ENCODE peak calls at places on chromosomes 16 and 17, in ten cellular contexts. One of them, this sample, is unnamed.

GRCh38 chr17:39461911-39462641 is 790 bp downstream of the CDK12 start:
- DNase-seq in hepatocyte: no peak
- DNase-seq in adrenal gland: peak
- DNase-seq in breast epithelium: no peak
- DNase-seq in ascending aorta: peak
- DNase-seq in AG04449: no peak
- DNase-seq in AG09319: no peak
- DNase-seq in lower leg skin: peak
- DNase-seq in endothelial cell: no peak
- DNase-seq in psoas muscle: peak
- DNase-seq in this sample: peak

GRCh38 chr16:51524070-51524469 is 373.0 kb upstream of the SALL1 start:
- DNase-seq in adrenal gland: no peak
- DNase-seq in hepatocyte: no peak
- DNase-seq in AG04449: no peak
- DNase-seq in lower leg skin: no peak
- DNase-seq in breast epithelium: no peak
- DNase-seq in AG09319: no peak
- DNase-seq in psoas muscle: no peak
- DNase-seq in endothelial cell: no peak
- DNase-seq in ascending aorta: no peak
- DNase-seq in this sample: no peak

GRCh38 chr17:81420769-81421462 is 25.7 kb downstream of the BAHCC1 start:
- DNase-seq in ascending aorta: peak
- DNase-seq in hepatocyte: no peak
- DNase-seq in lower leg skin: peak
- DNase-seq in endothelial cell: no peak
- DNase-seq in adrenal gland: peak
- DNase-seq in breast epithelium: no peak
- DNase-seq in psoas muscle: peak
- DNase-seq in AG04449: no peak
- DNase-seq in AG09319: no peak
- DNase-seq in this sample: peak

GRCh38 chr16:57994778-57995177 is 5.7 kb downstream of the ZNF319 start:
- DNase-seq in adrenal gland: peak
- DNase-seq in hepatocyte: peak
- DNase-seq in AG09319: no peak
- DNase-seq in AG04449: no peak
- DNase-seq in endothelial cell: peak
- DNase-seq in breast epithelium: no peak
- DNase-seq in lower leg skin: no peak
- DNase-seq in ascending aorta: peak
- DNase-seq in psoas muscle: peak
- DNase-seq in this sample: no peak

GRCh38 chr16:46721885-46722284 is 26.3 kb downstream of the MYLK3 start:
- DNase-seq in adrenal gland: no peak
- DNase-seq in AG09319: no peak
- DNase-seq in breast epithelium: no peak
- DNase-seq in endothelial cell: no peak
- DNase-seq in AG04449: no peak
- DNase-seq in ascending aorta: no peak
- DNase-seq in psoas muscle: no peak
- DNase-seq in lower leg skin: no peak
- DNase-seq in hepatocyte: no peak
- DNase-seq in this sample: no peak

GRCh38 chr17:74350486-74350885 is 11.2 kb downstream of the BTBD17 start:
- DNase-seq in adrenal gland: no peak
- DNase-seq in AG09319: no peak
- DNase-seq in ascending aorta: no peak
- DNase-seq in endothelial cell: no peak
- DNase-seq in hepatocyte: no peak
- DNase-seq in breast epithelium: no peak
- DNase-seq in lower leg skin: no peak
- DNase-seq in AG04449: no peak
- DNase-seq in psoas muscle: no peak
- DNase-seq in this sample: no peak

GRCh38 chr17:61338000-61338864 is 61.4 kb upstream of the TBX2 start:
- DNase-seq in endothelial cell: no peak
- DNase-seq in lower leg skin: no peak
- DNase-seq in breast epithelium: no peak
- DNase-seq in adrenal gland: no peak
- DNase-seq in ascending aorta: peak
- DNase-seq in hepatocyte: peak
- DNase-seq in AG09319: peak
- DNase-seq in psoas muscle: no peak
- DNase-seq in AG04449: peak
- DNase-seq in this sample: no peak

GRCh38 chr17:79707931-79708891 is 22.5 kb upstream of the ENPP7 start:
- DNase-seq in AG04449: no peak
- DNase-seq in adrenal gland: peak
- DNase-seq in lower leg skin: peak
- DNase-seq in ascending aorta: no peak
- DNase-seq in AG09319: no peak
- DNase-seq in endothelial cell: peak
- DNase-seq in hepatocyte: peak
- DNase-seq in breast epithelium: no peak
- DNase-seq in psoas muscle: no peak
- DNase-seq in this sample: no peak

GRCh38 chr16:87950765-87951549 is at the start of gene BANP:
- DNase-seq in hepatocyte: peak
- DNase-seq in psoas muscle: peak
- DNase-seq in endothelial cell: peak
- DNase-seq in adrenal gland: peak
- DNase-seq in AG09319: peak
- DNase-seq in ascending aorta: peak
- DNase-seq in lower leg skin: peak
- DNase-seq in AG04449: peak
- DNase-seq in breast epithelium: peak
- DNase-seq in this sample: peak

GRCh38 chr17:17560167-17560566 is 31.3 kb downstream of the PEMT start:
- DNase-seq in breast epithelium: no peak
- DNase-seq in adrenal gland: no peak
- DNase-seq in psoas muscle: peak
- DNase-seq in hepatocyte: no peak
- DNase-seq in ascending aorta: no peak
- DNase-seq in endothelial cell: no peak
- DNase-seq in AG04449: no peak
- DNase-seq in AG09319: no peak
- DNase-seq in lower leg skin: no peak
- DNase-seq in this sample: no peak

GRCh38 chr17:78826836-78827509 is 13.6 kb downstream of the USP36 start:
- DNase-seq in breast epithelium: no peak
- DNase-seq in adrenal gland: no peak
- DNase-seq in AG09319: no peak
- DNase-seq in lower leg skin: no peak
- DNase-seq in psoas muscle: peak
- DNase-seq in hepatocyte: no peak
- DNase-seq in ascending aorta: no peak
- DNase-seq in AG04449: no peak
- DNase-seq in endothelial cell: no peak
- DNase-seq in this sample: peak

GRCh38 chr17:48995871-48996695 is 1.1 kb upstream of the IGF2BP1 start:
- DNase-seq in breast epithelium: no peak
- DNase-seq in AG04449: no peak
- DNase-seq in AG09319: no peak
- DNase-seq in ascending aorta: no peak
- DNase-seq in lower leg skin: peak
- DNase-seq in endothelial cell: peak
- DNase-seq in adrenal gland: no peak
- DNase-seq in hepatocyte: peak
- DNase-seq in psoas muscle: no peak
- DNase-seq in this sample: peak
- TF ChIP-seq CTCF in breast epithelium: no peak
- TF ChIP-seq CTCF in AG04449: no peak
- TF ChIP-seq CTCF in AG09319: no peak
- TF ChIP-seq CTCF in ascending aorta: no peak
- TF ChIP-seq CTCF in lower leg skin: no peak
- TF ChIP-seq CTCF in endothelial cell: peak
- TF ChIP-seq CTCF in adrenal gland: no peak
- TF ChIP-seq CTCF in hepatocyte: no peak
- TF ChIP-seq CTCF in psoas muscle: no peak
- TF ChIP-seq CTCF in this sample: no peak

DNA sequence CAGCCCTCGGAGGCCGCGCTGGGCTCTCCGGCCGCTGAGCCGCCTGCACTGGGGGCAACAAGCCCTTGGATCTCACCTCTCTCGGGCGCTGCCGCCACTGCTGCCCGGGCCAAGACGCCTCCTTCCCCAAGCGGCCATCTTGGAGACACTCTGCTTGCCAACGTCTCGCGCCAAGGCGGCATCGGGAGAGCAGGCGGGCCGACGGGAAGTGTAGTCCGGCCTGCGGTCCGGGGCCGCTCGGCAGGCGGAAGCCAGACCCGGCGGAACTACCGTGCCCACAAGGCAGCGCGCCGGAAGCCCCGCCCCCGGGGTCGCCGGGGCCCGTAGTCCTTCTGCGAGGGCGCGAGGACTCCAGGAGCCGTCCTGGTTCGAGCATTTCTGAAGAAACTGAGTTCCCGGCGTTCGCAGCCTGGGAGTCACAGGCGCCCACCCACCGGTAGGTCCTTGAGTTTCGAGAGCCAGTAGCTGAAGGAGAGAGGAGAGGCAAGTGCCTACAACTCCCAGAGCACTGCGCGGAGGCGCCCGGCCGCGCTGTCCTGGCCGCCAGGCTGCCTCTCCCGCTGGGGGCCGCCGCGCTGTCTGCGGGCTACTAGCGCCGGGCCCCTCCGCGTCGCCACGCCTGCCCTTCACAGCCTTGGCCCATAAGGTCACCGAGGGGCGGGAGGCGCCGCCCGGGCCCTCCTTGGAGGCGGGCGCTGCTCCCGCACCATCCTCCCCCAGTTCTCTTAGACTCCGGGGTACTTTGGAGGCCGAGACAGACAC is at the start of gene TMEM11:
- DNase-seq in adrenal gland: peak
- DNase-seq in AG04449: peak
- DNase-seq in lower leg skin: peak
- DNase-seq in endothelial cell: peak
- DNase-seq in breast epithelium: peak
- DNase-seq in psoas muscle: peak
- DNase-seq in hepatocyte: peak
- DNase-seq in AG09319: peak
- DNase-seq in ascending aorta: peak
- DNase-seq in this sample: peak
- TF ChIP-seq CTCF in adrenal gland: no peak
- TF ChIP-seq CTCF in AG04449: no peak
- TF ChIP-seq CTCF in lower leg skin: no peak
- TF ChIP-seq CTCF in endothelial cell: no peak
- TF ChIP-seq CTCF in breast epithelium: no peak
- TF ChIP-seq CTCF in psoas muscle: no peak
- TF ChIP-seq CTCF in hepatocyte: peak
- TF ChIP-seq CTCF in AG09319: no peak
- TF ChIP-seq CTCF in ascending aorta: no peak
- TF ChIP-seq CTCF in this sample: no peak

DNA sequence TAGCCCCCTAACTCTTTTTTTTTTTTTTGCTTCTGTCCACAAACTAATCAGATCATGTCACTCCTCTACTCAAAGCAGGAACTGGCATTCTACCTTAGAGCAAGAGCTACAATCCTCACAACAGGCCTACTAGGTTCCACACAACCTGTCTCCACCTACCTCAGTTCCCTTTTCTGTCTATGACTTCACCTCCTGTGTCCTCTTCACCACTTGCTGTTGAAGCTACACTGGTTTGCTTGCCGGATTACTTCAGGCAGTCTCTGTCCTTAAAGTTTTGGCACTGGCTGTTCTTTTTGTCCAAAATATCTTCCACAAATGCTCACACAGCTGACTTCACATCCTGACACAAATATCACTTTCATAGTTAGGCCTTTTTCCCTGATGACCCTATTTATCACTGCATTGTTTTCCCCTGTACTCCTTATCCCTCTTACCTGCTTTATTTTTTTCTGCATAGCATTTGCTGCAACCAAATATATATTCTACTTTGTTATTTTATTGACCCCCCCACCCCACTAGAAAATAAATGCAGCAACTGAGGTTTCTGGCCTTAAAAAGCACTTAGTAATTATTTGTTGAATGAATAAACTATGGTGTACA is 72.0 kb downstream of the KANSL1 start:
- DNase-seq in AG09319: no peak
- DNase-seq in lower leg skin: no peak
- DNase-seq in hepatocyte: no peak
- DNase-seq in ascending aorta: no peak
- DNase-seq in AG04449: no peak
- DNase-seq in psoas muscle: no peak
- DNase-seq in endothelial cell: no peak
- DNase-seq in adrenal gland: no peak
- DNase-seq in breast epithelium: no peak
- DNase-seq in this sample: no peak
- TF ChIP-seq CTCF in AG09319: no peak
- TF ChIP-seq CTCF in lower leg skin: no peak
- TF ChIP-seq CTCF in hepatocyte: no peak
- TF ChIP-seq CTCF in ascending aorta: no peak
- TF ChIP-seq CTCF in AG04449: no peak
- TF ChIP-seq CTCF in psoas muscle: no peak
- TF ChIP-seq CTCF in endothelial cell: no peak
- TF ChIP-seq CTCF in adrenal gland: no peak
- TF ChIP-seq CTCF in breast epithelium: no peak
- TF ChIP-seq CTCF in this sample: no peak

GRCh38 chr17:45812102-45812501 is 28.0 kb downstream of the CRHR1 start:
- DNase-seq in hepatocyte: no peak
- DNase-seq in AG04449: no peak
- DNase-seq in AG09319: no peak
- DNase-seq in endothelial cell: no peak
- DNase-seq in lower leg skin: no peak
- DNase-seq in ascending aorta: no peak
- DNase-seq in breast epithelium: no peak
- DNase-seq in psoas muscle: no peak
- DNase-seq in adrenal gland: no peak
- DNase-seq in this sample: no peak
- TF ChIP-seq CTCF in hepatocyte: no peak
- TF ChIP-seq CTCF in AG04449: no peak
- TF ChIP-seq CTCF in AG09319: no peak
- TF ChIP-seq CTCF in endothelial cell: no peak
- TF ChIP-seq CTCF in lower leg skin: no peak
- TF ChIP-seq CTCF in ascending aorta: no peak
- TF ChIP-seq CTCF in breast epithelium: no peak
- TF ChIP-seq CTCF in psoas muscle: peak
- TF ChIP-seq CTCF in adrenal gland: no peak
- TF ChIP-seq CTCF in this sample: no peak